ENCODE peak calls at places on chromosomes 1 and 21, in five cellular contexts. One of them, this sample, is unnamed.

GRCh38 chr1:32071758-32072621 is 749 bp upstream of the TMEM39B start:
- DNase-seq in CD8-positive, alpha-beta memory T cell: no peak
- DNase-seq in SK-N-SH: no peak
- DNase-seq in heart right ventricle: no peak
- DNase-seq in H9: no peak
- DNase-seq in this sample: peak

GRCh38 chr1:83090195-83090594 is 908.7 kb downstream of the TTLL7 start:
- DNase-seq in CD8-positive, alpha-beta memory T cell: no peak
- DNase-seq in SK-N-SH: no peak
- DNase-seq in heart right ventricle: no peak
- DNase-seq in H9: no peak
- DNase-seq in this sample: no peak

GRCh38 chr1:98468111-98468717 is 193.3 kb upstream of the SNX7 start:
- DNase-seq in CD8-positive, alpha-beta memory T cell: no peak
- DNase-seq in SK-N-SH: peak
- DNase-seq in heart right ventricle: no peak
- DNase-seq in H9: no peak
- DNase-seq in this sample: peak

GRCh38 chr1:224730540-224730939 is 114.4 kb downstream of the CNIH3 start:
- DNase-seq in CD8-positive, alpha-beta memory T cell: no peak
- DNase-seq in SK-N-SH: no peak
- DNase-seq in heart right ventricle: no peak
- DNase-seq in H9: no peak
- DNase-seq in this sample: no peak

GRCh38 chr1:179206817-179207216 is 22.7 kb downstream of the ABL2 start:
- DNase-seq in CD8-positive, alpha-beta memory T cell: no peak
- DNase-seq in SK-N-SH: no peak
- DNase-seq in heart right ventricle: no peak
- DNase-seq in H9: no peak
- DNase-seq in this sample: no peak

GRCh38 chr1:96991261-96991660 is 269.7 kb downstream of the PTBP2 start:
- DNase-seq in CD8-positive, alpha-beta memory T cell: no peak
- DNase-seq in SK-N-SH: no peak
- DNase-seq in heart right ventricle: no peak
- DNase-seq in H9: no peak
- DNase-seq in this sample: no peak

GRCh38 chr1:94120983-94121382 is at the start of gene ABCA4:
- DNase-seq in CD8-positive, alpha-beta memory T cell: no peak
- DNase-seq in SK-N-SH: no peak
- DNase-seq in heart right ventricle: no peak
- DNase-seq in H9: no peak
- DNase-seq in this sample: no peak

GRCh38 chr1:41053324-41053723 is 31.8 kb upstream of the SLFNL1 start:
- DNase-seq in CD8-positive, alpha-beta memory T cell: no peak
- DNase-seq in SK-N-SH: no peak
- DNase-seq in heart right ventricle: no peak
- DNase-seq in H9: no peak
- DNase-seq in this sample: no peak

GRCh38 chr1:61050541-61051454 is 31.6 kb upstream of the NFIA start:
- DNase-seq in CD8-positive, alpha-beta memory T cell: no peak
- DNase-seq in SK-N-SH: peak
- DNase-seq in heart right ventricle: peak
- DNase-seq in H9: peak
- DNase-seq in this sample: no peak

GRCh38 chr1:234093741-234094140 is 189.3 kb downstream of the SLC35F3 start:
- DNase-seq in CD8-positive, alpha-beta memory T cell: no peak
- DNase-seq in SK-N-SH: peak
- DNase-seq in heart right ventricle: peak
- DNase-seq in H9: no peak
- DNase-seq in this sample: no peak

GRCh38 chr1:111399792-111400610 is 27.5 kb downstream of the OVGP1 start:
- DNase-seq in CD8-positive, alpha-beta memory T cell: no peak
- DNase-seq in SK-N-SH: peak
- DNase-seq in heart right ventricle: no peak
- DNase-seq in H9: no peak
- DNase-seq in this sample: no peak

GRCh38 chr21:15775981-15776380 is 46.2 kb downstream of the USP25 start:
- DNase-seq in CD8-positive, alpha-beta memory T cell: no peak
- DNase-seq in SK-N-SH: no peak
- DNase-seq in heart right ventricle: no peak
- DNase-seq in H9: no peak
- DNase-seq in this sample: peak

GRCh38 chr1:222539951-222540597 is 7.8 kb downstream of the HHIPL2 start:
- DNase-seq in CD8-positive, alpha-beta memory T cell: no peak
- DNase-seq in SK-N-SH: no peak
- DNase-seq in heart right ventricle: no peak
- DNase-seq in H9: no peak
- DNase-seq in this sample: no peak

GRCh38 chr1:221715321-221716169 is 26.3 kb downstream of the DUSP10 start:
- DNase-seq in CD8-positive, alpha-beta memory T cell: no peak
- DNase-seq in SK-N-SH: no peak
- DNase-seq in heart right ventricle: no peak
- DNase-seq in H9: peak
- DNase-seq in this sample: peak

GRCh38 chr1:151499930-151500329 is 11.3 kb upstream of the CGN start:
- DNase-seq in CD8-positive, alpha-beta memory T cell: no peak
- DNase-seq in SK-N-SH: no peak
- DNase-seq in heart right ventricle: no peak
- DNase-seq in H9: no peak
- DNase-seq in this sample: no peak

DNA sequence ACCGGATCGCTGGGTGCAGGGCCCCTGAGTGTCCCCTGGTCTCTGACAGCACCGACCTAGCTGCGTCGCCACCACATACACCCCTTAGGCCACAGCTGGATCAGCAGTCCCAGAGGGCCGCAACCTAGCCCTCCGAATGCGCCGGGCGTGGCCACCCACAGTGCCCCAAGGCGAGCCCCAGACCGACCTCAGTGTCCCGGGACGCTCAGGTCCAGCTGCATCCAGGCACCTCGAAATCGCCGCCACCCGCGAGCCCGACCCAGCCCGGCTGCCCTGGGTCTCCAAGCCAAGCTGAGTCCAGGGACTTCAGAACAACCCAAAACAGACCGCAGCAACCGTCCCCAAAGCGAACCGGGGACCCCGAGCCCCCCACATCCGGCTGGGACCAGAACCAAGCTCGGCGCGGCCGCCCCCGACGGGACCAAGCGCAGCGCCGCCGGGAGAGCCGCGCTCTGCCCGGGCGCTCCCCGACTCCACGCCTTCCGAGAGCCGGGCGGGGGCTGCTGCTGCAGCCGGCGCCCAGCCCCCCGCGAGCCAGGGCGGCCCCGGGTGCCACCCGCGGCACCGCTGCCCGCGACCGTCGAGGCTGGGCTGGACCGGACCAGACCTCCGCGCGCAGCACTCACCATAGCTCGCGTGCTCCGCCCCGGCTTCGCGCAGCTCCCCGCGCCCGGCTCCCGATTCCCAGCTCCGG is 54.6 kb upstream of the ECE1 start:
- DNase-seq in CD8-positive, alpha-beta memory T cell: peak
- DNase-seq in SK-N-SH: peak
- DNase-seq in heart right ventricle: no peak
- DNase-seq in H9: no peak
- DNase-seq in this sample: no peak
- H3K27ac ChIP-seq in CD8-positive, alpha-beta memory T cell: peak
- H3K27ac ChIP-seq in SK-N-SH: peak
- H3K27ac ChIP-seq in heart right ventricle: peak
- H3K27ac ChIP-seq in H9: no peak
- H3K27ac ChIP-seq in this sample: no peak

GRCh38 chr21:46100426-46100825 is 2.5 kb downstream of the COL6A2 start:
- DNase-seq in CD8-positive, alpha-beta memory T cell: no peak
- DNase-seq in SK-N-SH: no peak
- DNase-seq in heart right ventricle: no peak
- DNase-seq in H9: no peak
- DNase-seq in this sample: no peak
- H3K27ac ChIP-seq in CD8-positive, alpha-beta memory T cell: no peak
- H3K27ac ChIP-seq in SK-N-SH: no peak
- H3K27ac ChIP-seq in heart right ventricle: peak
- H3K27ac ChIP-seq in H9: no peak
- H3K27ac ChIP-seq in this sample: peak

DNA sequence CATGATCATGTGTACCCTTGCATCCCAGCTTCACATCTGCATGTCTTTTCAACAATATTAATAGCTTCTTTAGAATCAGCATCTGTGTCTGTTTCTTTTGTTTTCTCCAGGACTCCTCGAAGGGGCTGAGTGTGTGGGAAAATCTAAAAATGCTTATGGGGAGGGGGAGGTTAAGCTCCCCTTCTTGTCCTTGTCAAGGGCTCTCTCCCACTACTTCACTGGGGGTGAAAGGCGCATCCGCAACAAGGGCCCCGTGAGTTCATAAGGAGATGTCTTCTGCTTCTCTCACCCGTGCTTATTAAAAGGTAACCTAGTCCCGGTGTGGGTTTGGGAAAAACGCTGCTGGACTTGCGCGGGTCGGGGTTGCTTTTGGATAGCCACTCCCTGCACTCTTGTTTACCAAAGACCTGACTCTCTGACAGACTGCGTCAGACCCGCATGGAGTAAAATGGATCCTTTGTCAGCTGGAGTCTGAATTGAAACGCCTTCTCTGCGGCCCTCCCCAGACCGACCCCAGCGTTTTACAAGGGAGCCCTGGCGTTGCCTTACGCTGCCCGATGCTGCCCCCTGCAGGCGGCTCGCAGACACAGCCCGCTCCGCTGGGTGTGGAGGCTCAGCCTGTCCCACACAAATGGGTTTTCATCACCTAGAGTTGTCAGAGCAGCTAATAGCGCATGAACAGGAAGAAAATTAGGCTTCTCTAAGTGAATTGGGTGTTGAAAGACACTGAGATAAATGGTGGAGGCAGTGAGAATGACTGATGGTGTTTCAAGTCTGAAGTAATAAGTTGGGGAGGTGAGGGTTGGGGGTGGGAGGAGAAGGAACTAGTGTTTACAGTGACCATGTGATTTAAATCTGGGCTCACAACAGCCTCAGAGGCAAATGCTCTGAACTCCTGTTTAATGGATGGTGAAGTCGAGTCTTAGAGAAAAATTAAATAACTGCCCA is 53.9 kb downstream of the IER5 start:
- DNase-seq in CD8-positive, alpha-beta memory T cell: peak
- DNase-seq in SK-N-SH: peak
- DNase-seq in heart right ventricle: peak
- DNase-seq in H9: peak
- DNase-seq in this sample: peak
- H3K27ac ChIP-seq in CD8-positive, alpha-beta memory T cell: no peak
- H3K27ac ChIP-seq in SK-N-SH: no peak
- H3K27ac ChIP-seq in heart right ventricle: peak
- H3K27ac ChIP-seq in H9: no peak
- H3K27ac ChIP-seq in this sample: peak

GRCh38 chr1:207754942-207755689 is 3.3 kb downstream of the CD46 start:
- DNase-seq in CD8-positive, alpha-beta memory T cell: no peak
- DNase-seq in SK-N-SH: no peak
- DNase-seq in heart right ventricle: no peak
- DNase-seq in H9: no peak
- DNase-seq in this sample: no peak
- H3K27ac ChIP-seq in CD8-positive, alpha-beta memory T cell: peak
- H3K27ac ChIP-seq in SK-N-SH: no peak
- H3K27ac ChIP-seq in heart right ventricle: peak
- H3K27ac ChIP-seq in H9: no peak
- H3K27ac ChIP-seq in this sample: no peak

GRCh38 chr1:25685938-25686665 is 69.5 kb downstream of the MAN1C1 start:
- DNase-seq in CD8-positive, alpha-beta memory T cell: no peak
- DNase-seq in SK-N-SH: no peak
- DNase-seq in heart right ventricle: no peak
- DNase-seq in H9: no peak
- DNase-seq in this sample: no peak
- H3K27ac ChIP-seq in CD8-positive, alpha-beta memory T cell: no peak
- H3K27ac ChIP-seq in SK-N-SH: no peak
- H3K27ac ChIP-seq in heart right ventricle: no peak
- H3K27ac ChIP-seq in H9: no peak
- H3K27ac ChIP-seq in this sample: no peak

DNA sequence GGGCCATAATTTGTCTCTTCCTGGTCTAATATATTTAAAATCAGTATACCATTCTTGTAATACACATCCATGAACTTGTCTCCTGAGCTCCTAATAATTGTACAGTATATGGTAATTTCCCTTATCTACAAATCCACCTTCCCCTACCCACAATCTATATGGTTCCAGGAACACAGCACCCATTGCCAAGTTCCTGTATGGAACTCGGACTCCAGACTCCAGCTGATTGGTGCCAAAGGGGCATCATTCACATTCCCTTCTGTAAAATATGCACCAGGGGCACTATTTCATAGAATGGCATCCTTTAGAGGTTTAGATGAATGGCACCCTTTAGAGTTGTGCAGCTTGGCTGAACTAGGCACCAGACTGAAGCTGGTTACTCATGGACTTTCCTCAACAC is 58.8 kb upstream of the ZSWIM5 start:
- DNase-seq in CD8-positive, alpha-beta memory T cell: no peak
- DNase-seq in SK-N-SH: no peak
- DNase-seq in heart right ventricle: no peak
- DNase-seq in H9: no peak
- DNase-seq in this sample: no peak
- H3K27ac ChIP-seq in CD8-positive, alpha-beta memory T cell: no peak
- H3K27ac ChIP-seq in SK-N-SH: no peak
- H3K27ac ChIP-seq in heart right ventricle: no peak
- H3K27ac ChIP-seq in H9: no peak
- H3K27ac ChIP-seq in this sample: no peak

GRCh38 chr1:230429072-230429735 is 3.1 kb upstream of the PGBD5 start:
- DNase-seq in CD8-positive, alpha-beta memory T cell: no peak
- DNase-seq in SK-N-SH: no peak
- DNase-seq in heart right ventricle: no peak
- DNase-seq in H9: no peak
- DNase-seq in this sample: no peak
- H3K27ac ChIP-seq in CD8-positive, alpha-beta memory T cell: no peak
- H3K27ac ChIP-seq in SK-N-SH: no peak
- H3K27ac ChIP-seq in heart right ventricle: no peak
- H3K27ac ChIP-seq in H9: peak
- H3K27ac ChIP-seq in this sample: no peak

GRCh38 chr1:225931270-225932129 is 7.5 kb upstream of the PYCR2 start:
- DNase-seq in CD8-positive, alpha-beta memory T cell: no peak
- DNase-seq in SK-N-SH: no peak
- DNase-seq in heart right ventricle: no peak
- DNase-seq in H9: no peak
- DNase-seq in this sample: no peak
- H3K27ac ChIP-seq in CD8-positive, alpha-beta memory T cell: peak
- H3K27ac ChIP-seq in SK-N-SH: no peak
- H3K27ac ChIP-seq in heart right ventricle: no peak
- H3K27ac ChIP-seq in H9: no peak
- H3K27ac ChIP-seq in this sample: no peak

GRCh38 chr1:207871117-207871649 is 39.7 kb downstream of the CD34 start:
- DNase-seq in CD8-positive, alpha-beta memory T cell: no peak
- DNase-seq in SK-N-SH: no peak
- DNase-seq in heart right ventricle: no peak
- DNase-seq in H9: no peak
- DNase-seq in this sample: no peak

GRCh38 chr1:207868252-207868768 is 42.6 kb downstream of the CD34 start:
- DNase-seq in CD8-positive, alpha-beta memory T cell: peak
- DNase-seq in SK-N-SH: peak
- DNase-seq in heart right ventricle: peak
- DNase-seq in H9: no peak
- DNase-seq in this sample: no peak

GRCh38 chr1:207870279-207871031 is 40.5 kb downstream of the CD34 start:
- DNase-seq in CD8-positive, alpha-beta memory T cell: no peak
- DNase-seq in SK-N-SH: no peak
- DNase-seq in heart right ventricle: no peak
- DNase-seq in H9: no peak
- DNase-seq in this sample: no peak

GRCh38 chr1:207868769-207869721 is 41.9 kb downstream of the CD34 start:
- DNase-seq in CD8-positive, alpha-beta memory T cell: peak
- DNase-seq in SK-N-SH: peak
- DNase-seq in heart right ventricle: peak
- DNase-seq in H9: peak
- DNase-seq in this sample: no peak

GRCh38 chr1:207869859-207870258 is 41.1 kb downstream of the CD34 start:
- DNase-seq in CD8-positive, alpha-beta memory T cell: no peak
- DNase-seq in SK-N-SH: no peak
- DNase-seq in heart right ventricle: no peak
- DNase-seq in H9: no peak
- DNase-seq in this sample: no peak
- H3K27ac ChIP-seq in CD8-positive, alpha-beta memory T cell: no peak
- H3K27ac ChIP-seq in SK-N-SH: no peak
- H3K27ac ChIP-seq in heart right ventricle: peak
- H3K27ac ChIP-seq in H9: no peak
- H3K27ac ChIP-seq in this sample: no peak